ENCODE peak calls at places on chromosomes 4 and X, in five cellular contexts. N is activated CD4-positive, alpha-beta T cell treated with anti-CD3 and anti-CD28 coated beads, Interleukin-2, amount 50 U/mL, for 1 hour; S is activated effector memory CD4-positive, alpha-beta T cell treated with Interleukin-2 at 50 U/mL for 16 hours; Y is esophagus squamous epithelium; I is T1000. E is an unnamed sample.

GRCh38 chr4:114264877-114265291 is 285.4 kb upstream of the ARSJ start:
- DNase-seq in S (no peak), Y (no peak), N (no peak), I (no peak), E (no peak)

GRCh38 chr4:158845166-158846041 is 76.6 kb downstream of the FNIP2 start:
- DNase-seq in Y (no peak), S (no peak), I (no peak), N (no peak), E (no peak)

GRCh38 chr4:173403051-173403450 is 4.1 kb upstream of the SCRG1 start:
- DNase-seq in N (no peak), S (no peak), I (no peak), Y (no peak), E (no peak)

GRCh38 chr4:33160126-33160525 is 2440.0 kb downstream of the PCDH7 start:
- DNase-seq in Y (no peak), S (no peak), I (no peak), N (no peak), E (no peak)

GRCh38 chr4:181647396-181648107 is 595.6 kb upstream of the TENM3 start:
- DNase-seq in Y (no peak), I (no peak), S (no peak), N (no peak), E (no peak)

GRCh38 chr4:127781303-127782024 is 658 bp upstream of the HSPA4L start:
- DNase-seq in I (no peak), Y (no peak), S (no peak), N (no peak), E (peak)

GRCh38 chr4:95466791-95467190 is 82.0 kb downstream of the UNC5C start:
- DNase-seq in S (no peak), Y (no peak), I (no peak), N (no peak), E (no peak)

GRCh38 chrX:135408794-135409193 is 12.9 kb upstream of the SMIM10L2A start:
- DNase-seq in N (no peak), Y (no peak), I (no peak), S (no peak), E (no peak)

GRCh38 chr4:11011249-11011648 is 326.7 kb upstream of the CLNK start:
- DNase-seq in N (no peak), Y (no peak), I (no peak), S (no peak), E (no peak)

GRCh38 chr4:99201687-99202086 is 17.4 kb downstream of the ADH6 start:
- DNase-seq in I (no peak), N (no peak), S (no peak), Y (no peak), E (no peak)

GRCh38 chr4:30727409-30727808 is 7.2 kb downstream of the PCDH7 start:
- DNase-seq in I (no peak), N (no peak), Y (no peak), S (no peak), E (no peak)

GRCh38 chr4:99649208-99649607 is 8.4 kb downstream of the C4orf54 start:
- DNase-seq in I (no peak), Y (no peak), N (no peak), S (no peak), E (no peak)

GRCh38 chr4:83217721-83218522 is 66.7 kb downstream of the COQ2 start:
- DNase-seq in N (peak), I (no peak), S (peak), Y (no peak), E (peak)

GRCh38 chr4:154124539-154125255 is 335.8 kb upstream of the SFRP2 start:
- DNase-seq in S (no peak), N (no peak), I (no peak), Y (no peak), E (no peak)

GRCh38 chr4:138864961-138865720 is 150.4 kb upstream of the NOCT start:
- DNase-seq in N (no peak), I (no peak), Y (no peak), S (no peak), E (no peak)

GRCh38 chr4:52546449-52546848 is 112.7 kb downstream of the USP46 start:
- DNase-seq in S (no peak), I (no peak), N (no peak), Y (no peak), E (no peak)

E was measured in naive thymus-derived CD8-positive, alpha-beta T cell.